ENCODE peak calls at places on chromosomes 7 and 10, in five cellular contexts. A is A549, V is H1, Y is K562, Q is GM12878. K is an unnamed sample.

GRCh38 chr10:131943021-131943814 is 38.5 kb downstream of the BNIP3 start:
- DNase-seq in A (peak), V (peak), Q (no peak), Y (peak), K (peak)

GRCh38 chr7:28356619-28357018 is 55.7 kb upstream of the CREB5 start:
- DNase-seq in V (no peak), Q (no peak), A (no peak), Y (no peak), K (no peak)

GRCh38 chr7:16934947-16935742 is 53.4 kb upstream of the AGR3 start:
- DNase-seq in Y (no peak), V (no peak), A (peak), Q (no peak), K (no peak)

GRCh38 chr7:96084880-96085551 is 236.9 kb downstream of the SLC25A13 start:
- DNase-seq in Y (no peak), V (no peak), A (peak), Q (no peak), K (no peak)

GRCh38 chr10:5976689-5977470 is 463 bp downstream of the IL15RA start:
- DNase-seq in A (peak), Y (peak), Q (no peak), V (peak), K (no peak)

GRCh38 chr7:129773328-129773731 is 161.8 kb downstream of the NRF1 start:
- DNase-seq in Q (no peak), A (no peak), V (no peak), Y (no peak), K (no peak)

GRCh38 chr7:31864646-31865045 is 177.6 kb downstream of the PPP1R17 start:
- DNase-seq in A (no peak), Y (no peak), V (no peak), Q (no peak), K (no peak)

GRCh38 chr7:132876576-132876975 is 205.3 kb downstream of the CHCHD3 start:
- DNase-seq in Y (no peak), A (no peak), Q (no peak), V (no peak), K (no peak)

GRCh38 chr10:118832242-118832651 is 77.5 kb upstream of the CACUL1 start:
- DNase-seq in Q (no peak), V (no peak), A (no peak), Y (no peak), K (no peak)

GRCh38 chr7:909358-910329 is 33.3 kb downstream of the GET4 start:
- DNase-seq in Y (peak), Q (no peak), A (peak), V (no peak), K (no peak)

GRCh38 chr10:61943699-61944444 is 42.4 kb downstream of the ARID5B start:
- DNase-seq in Q (no peak), A (no peak), V (no peak), Y (no peak), K (no peak)

GRCh38 chr10:5546891-5547683 is 22.3 kb downstream of the CALML3 start:
- DNase-seq in Y (no peak), V (no peak), A (peak), Q (no peak), K (peak)

GRCh38 chr10:76252733-76253132 is 821.3 kb downstream of the LRMDA start:
- DNase-seq in A (no peak), V (no peak), Y (no peak), Q (no peak), K (no peak)

GRCh38 chr10:67837519-67838314 is at the start of gene DNAJC12:
- DNase-seq in Q (no peak), A (peak), V (no peak), Y (peak), K (peak)

GRCh38 chr10:79215531-79215930 is 131.7 kb upstream of the PPIF start:
- DNase-seq in Q (no peak), A (no peak), Y (no peak), V (no peak), K (no peak)

GRCh38 chr7:117675519-117676137 is 195.8 kb downstream of the CFTR start:
- DNase-seq in V (no peak), Y (no peak), A (peak), Q (no peak), K (no peak)

GRCh38 chr7:123051916-123052315 is 56.4 kb upstream of the TAS2R16 start:
- DNase-seq in A (no peak), V (no peak), Q (no peak), Y (no peak), K (no peak)

GRCh38 chr7:12731214-12731656 is 43.8 kb downstream of the ARL4A start:
- DNase-seq in Y (no peak), V (no peak), Q (no peak), A (peak), K (no peak)

GRCh38 chr7:79282882-79283602 is 170.4 kb downstream of the MAGI2 start:
- DNase-seq in Q (no peak), A (peak), Y (no peak), V (no peak), K (peak)

GRCh38 chr10:132311338-132311939 is 3.7 kb upstream of the STK32C start:
- DNase-seq in V (no peak), Y (peak), A (peak), Q (no peak), K (peak)

GRCh38 chr10:130751106-130751840 is 560.2 kb downstream of the TCERG1L start:
- DNase-seq in Q (no peak), V (no peak), Y (no peak), A (no peak), K (no peak)

GRCh38 chr10:98270786-98271185 is 2.8 kb upstream of the LOXL4 start:
- DNase-seq in A (no peak), Q (no peak), V (no peak), Y (no peak), K (no peak)

GRCh38 chr10:98268694-98269386 is 846 bp upstream of the LOXL4 start:
- DNase-seq in Y (peak), V (no peak), Q (no peak), A (peak), K (peak)

GRCh38 chr10:98270026-98270740 is 2.2 kb upstream of the LOXL4 start:
- DNase-seq in Y (no peak), A (no peak), V (no peak), Q (no peak), K (peak)

GRCh38 chr10:98267894-98268693 is at the start of gene LOXL4:
- DNase-seq in Q (no peak), V (no peak), Y (peak), A (peak), K (no peak)

GRCh38 chr10:98269435-98269912 is 1.5 kb upstream of the LOXL4 start:
- DNase-seq in V (no peak), A (peak), Y (peak), Q (no peak), K (peak)
- TF ChIP-seq KDM1A in V (no peak), A (no peak), Y (no peak), Q (no peak), K (no peak)

GRCh38 chr10:43997330-43997729 is 348.6 kb upstream of the ZNF32 start:
- DNase-seq in Q (no peak), Y (no peak), A (no peak), V (no peak), K (no peak)

GRCh38 chr10:43994539-43994938 is 345.9 kb upstream of the ZNF32 start:
- DNase-seq in V (no peak), Y (no peak), Q (no peak), A (no peak), K (no peak)

DNA sequence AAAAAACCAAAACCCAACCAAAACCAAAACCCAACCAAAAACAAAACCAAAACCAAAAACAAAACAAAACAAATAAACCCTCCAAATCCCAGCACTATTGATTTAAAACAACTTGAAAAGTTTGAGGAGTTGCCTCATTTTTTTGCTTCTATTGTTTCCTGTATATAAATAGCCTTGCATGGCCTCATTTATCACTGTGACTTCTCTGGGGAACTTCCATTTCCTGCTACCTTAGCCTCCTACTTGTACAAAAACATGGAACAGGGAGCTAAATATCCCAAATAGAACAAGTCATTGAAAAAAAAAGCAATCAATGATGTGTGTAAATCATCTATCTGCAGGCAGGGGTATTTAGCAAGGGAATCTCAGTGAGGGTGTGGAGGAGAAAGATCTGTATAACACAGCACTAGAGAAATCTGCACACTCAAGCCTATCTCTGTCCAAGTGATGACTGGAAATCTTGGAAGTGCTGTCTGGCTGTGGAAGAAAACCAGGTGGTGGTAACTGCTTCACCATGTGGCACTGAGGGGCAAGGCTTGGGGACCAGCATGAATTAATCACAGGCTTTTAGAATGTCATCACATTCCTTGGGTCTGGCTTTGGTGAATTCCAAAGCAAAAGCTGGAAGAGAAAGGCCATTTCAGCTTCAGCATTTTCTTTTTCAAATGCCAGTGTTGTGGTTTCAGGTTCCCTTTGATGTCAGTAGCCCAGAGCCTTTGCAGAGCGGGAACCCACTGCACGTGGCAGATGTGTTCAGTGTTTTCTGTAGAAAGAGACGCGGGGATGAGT is 349.5 kb upstream of the ZNF32 start:
- DNase-seq in V (no peak), Q (no peak), A (no peak), Y (no peak), K (no peak)
- TF ChIP-seq KDM1A in V (no peak), Q (no peak), A (no peak), Y (no peak), K (no peak)

GRCh38 chr7:149719050-149719899 is 54.1 kb downstream of the ZNF467 start:
- DNase-seq in Q (no peak), V (no peak), A (peak), Y (peak), K (no peak)
- TF ChIP-seq KDM1A in Q (no peak), V (no peak), A (no peak), Y (peak), K (no peak)

GRCh38 chr7:140375323-140375722 is 23.0 kb downstream of the SLC37A3 start:
- DNase-seq in Y (no peak), A (no peak), V (no peak), Q (no peak), K (no peak)

GRCh38 chr7:140375808-140376730 is 22.3 kb downstream of the SLC37A3 start:
- DNase-seq in A (no peak), Y (no peak), V (no peak), Q (no peak), K (no peak)
- TF ChIP-seq KDM1A in A (no peak), Y (no peak), V (no peak), Q (no peak), K (no peak)

GRCh38 chr7:27071622-27072390 is 24.0 kb downstream of the HOXA1 start:
- DNase-seq in Y (peak), A (no peak), Q (no peak), V (no peak), K (no peak)
- TF ChIP-seq KDM1A in Y (peak), A (no peak), Q (no peak), V (no peak), K (no peak)

GRCh38 chr10:124624006-124624405 is 120.2 kb downstream of the FAM53B start:
- DNase-seq in Y (no peak), V (no peak), A (no peak), Q (no peak), K (no peak)

GRCh38 chr10:124622158-124622557 is 122.0 kb downstream of the FAM53B start:
- DNase-seq in A (no peak), Q (no peak), V (no peak), Y (no peak), K (no peak)

GRCh38 chr10:124622866-124623536 is 121.2 kb downstream of the FAM53B start:
- DNase-seq in V (no peak), Y (no peak), Q (no peak), A (no peak), K (no peak)

GRCh38 chr10:124619802-124620490 is 124.2 kb downstream of the FAM53B start:
- DNase-seq in Q (peak), A (no peak), Y (no peak), V (no peak), K (no peak)

DNA sequence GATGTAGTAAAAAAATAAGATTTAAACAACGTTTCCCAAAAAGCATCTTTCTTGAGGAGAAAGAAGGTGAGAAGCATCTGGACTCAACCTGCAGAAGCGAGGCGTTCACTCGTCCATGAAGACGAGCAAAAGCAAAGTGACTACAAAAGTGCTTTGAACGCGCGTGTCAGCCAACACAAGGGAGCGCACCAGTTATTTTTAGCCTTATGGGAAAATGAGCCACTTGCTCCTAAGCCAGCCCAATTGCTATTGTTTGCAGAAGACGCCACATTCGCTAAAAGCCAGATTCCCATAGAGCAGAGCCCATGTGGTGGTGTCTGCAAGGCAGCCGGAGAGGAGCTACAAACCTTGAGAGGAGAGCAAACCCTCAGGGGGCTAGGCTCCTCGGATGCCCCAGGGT is 122.5 kb downstream of the FAM53B start:
- DNase-seq in Q (no peak), V (no peak), A (no peak), Y (no peak), K (no peak)
- TF ChIP-seq KDM1A in Q (no peak), V (no peak), A (no peak), Y (no peak), K (no peak)

GRCh38 chr10:35611750-35612149 is 6.6 kb downstream of the GJD4 start:
- DNase-seq in Q (no peak), Y (no peak), A (peak), V (no peak), K (peak)
- TF ChIP-seq KDM1A in Q (no peak), Y (no peak), A (no peak), V (no peak), K (no peak)

DNA sequence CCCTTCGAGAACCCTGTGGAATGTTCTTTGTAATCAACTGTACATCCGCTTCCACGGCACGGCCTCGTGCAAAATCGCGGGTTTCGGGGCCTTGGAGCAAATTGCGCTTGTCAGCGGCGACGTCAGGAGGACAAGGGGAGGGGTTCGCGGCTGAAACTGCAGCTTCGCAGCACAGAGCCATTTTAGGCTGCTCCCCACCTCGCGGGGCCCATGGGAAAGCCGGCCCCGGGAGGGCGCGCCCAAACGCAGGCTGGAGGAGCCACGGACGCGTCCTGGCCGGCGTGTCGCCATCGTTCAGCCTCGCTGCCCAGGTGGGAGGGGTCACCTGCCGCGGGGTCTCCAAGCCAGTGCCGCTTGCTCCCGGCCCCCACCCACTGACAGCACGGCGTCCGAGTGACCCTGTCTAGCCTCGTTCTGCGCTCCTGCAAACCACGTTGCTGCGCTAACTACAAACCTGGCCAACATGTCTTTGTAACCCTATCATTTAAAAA is 2.8 kb downstream of the SFMBT2 start:
- DNase-seq in A (peak), Q (no peak), V (peak), Y (no peak), K (no peak)
- TF ChIP-seq KDM1A in A (no peak), Q (no peak), V (peak), Y (no peak), K (no peak)

K was measured in HepG2.